ENCODE peak calls at places on chromosomes 7 and 10, in nine cellular contexts. G, U, J, O, Z, C, N, L and X are unnamed samples. For H3K4me1, the result is how much of the 10 kb centered on the place peaks cover.

GRCh38 chr10:124722812-124723783 is 21.1 kb downstream of the FAM53B start:
- DNase-seq in G (no peak), U (peak), J (peak), O (no peak), Z (peak), C (no peak), N (no peak), L (peak), X (no peak)

GRCh38 chr10:44864042-44864436 is 47.1 kb upstream of the TMEM72 start:
- DNase-seq in G (peak), U (no peak), J (no peak), O (peak), Z (no peak), C (no peak), N (peak), L (no peak), X (no peak)

GRCh38 chr7:148142660-148143248 is 447.8 kb upstream of the C7orf33 start:
- DNase-seq in G (peak), U (no peak), J (no peak), O (peak), Z (no peak), C (no peak), N (peak), L (no peak), X (no peak)

GRCh38 chr10:69045441-69046300 is 42.2 kb upstream of the SRGN start:
- DNase-seq in G (no peak), U (no peak), J (peak), O (no peak), Z (no peak), C (no peak), N (no peak), L (no peak), X (no peak)

GRCh38 chr10:55630491-55631056 is 730.5 kb downstream of the ZWINT start:
- DNase-seq in G (peak), U (peak), J (no peak), O (peak), Z (no peak), C (no peak), N (peak), L (no peak), X (no peak)

GRCh38 chr7:91946549-91946948 is 5.9 kb downstream of the AKAP9 start:
- DNase-seq in G (no peak), U (no peak), J (no peak), O (no peak), Z (no peak), C (no peak), N (no peak), L (no peak), X (no peak)

GRCh38 chr7:54542920-54543539 is 855 bp downstream of the VSTM2A start:
- DNase-seq in G (peak), U (no peak), J (no peak), O (peak), Z (no peak), C (no peak), N (peak), L (no peak), X (no peak)

GRCh38 chr7:4383584-4383983 is 298.5 kb upstream of the FOXK1 start:
- DNase-seq in G (no peak), U (no peak), J (no peak), O (no peak), Z (no peak), C (no peak), N (no peak), L (no peak), X (no peak)

GRCh38 chr7:24936121-24936824 is 43.7 kb downstream of the OSBPL3 start:
- DNase-seq in G (no peak), U (no peak), J (no peak), O (no peak), Z (no peak), C (no peak), N (no peak), L (no peak), X (no peak)

GRCh38 chr7:135320277-135320676 is 86.6 kb downstream of the STRA8 start:
- DNase-seq in G (no peak), U (no peak), J (no peak), O (peak), Z (peak), C (no peak), N (no peak), L (peak), X (peak)

GRCh38 chr10:87960230-87960629 is 96.8 kb downstream of the PTEN start:
- DNase-seq in G (no peak), U (no peak), J (no peak), O (no peak), Z (no peak), C (no peak), N (no peak), L (no peak), X (peak)

GRCh38 chr10:100562806-100563293 is 27.1 kb downstream of the HIF1AN start:
- DNase-seq in G (peak), U (no peak), J (no peak), O (peak), Z (no peak), C (no peak), N (peak), L (no peak), X (no peak)

GRCh38 chr7:149245244-149245643 is 5.8 kb downstream of the ZNF212 start:
- DNase-seq in G (no peak), U (no peak), J (no peak), O (no peak), Z (no peak), C (no peak), N (no peak), L (no peak), X (peak)

GRCh38 chr7:155972651-155973349 is 160.5 kb upstream of the SHH start:
- DNase-seq in G (no peak), U (peak), J (no peak), O (no peak), Z (peak), C (no peak), N (no peak), L (no peak), X (peak)

GRCh38 chr7:157411580-157411979 is 74.8 kb downstream of the DNAJB6 start:
- DNase-seq in G (peak), U (peak), J (no peak), O (no peak), Z (peak), C (no peak), N (no peak), L (no peak), X (no peak)

GRCh38 chr10:113053881-113054280 is 103.8 kb downstream of the TCF7L2 start:
- DNase-seq in G (peak), U (no peak), J (no peak), O (no peak), Z (no peak), C (no peak), N (peak), L (no peak), X (peak)

GRCh38 chr7:91826377-91826776 is 54.1 kb downstream of the MTERF1 start:
- DNase-seq in G (no peak), U (no peak), J (no peak), O (no peak), Z (no peak), C (no peak), N (no peak), L (no peak), X (no peak)

GRCh38 chr7:15848362-15848761 is 161.9 kb upstream of the MEOX2 start:
- DNase-seq in G (no peak), U (no peak), J (no peak), O (no peak), Z (no peak), C (no peak), N (no peak), L (no peak), X (no peak)

GRCh38 chr7:116948934-116949333 is 4.4 kb upstream of the ST7 start:
- DNase-seq in G (no peak), U (no peak), J (no peak), O (no peak), Z (no peak), C (no peak), N (no peak), L (no peak), X (no peak)

GRCh38 chr7:106521115-106521514 is 139.8 kb downstream of the CCDC71L start:
- DNase-seq in G (peak), U (no peak), J (no peak), O (peak), Z (no peak), C (no peak), N (no peak), L (no peak), X (no peak)

GRCh38 chr10:11411926-11412545 is 199.4 kb downstream of the USP6NL start:
- DNase-seq in G (peak), U (no peak), J (no peak), O (no peak), Z (no peak), C (no peak), N (no peak), L (no peak), X (no peak)

GRCh38 chr7:42175834-42176745 is 60.9 kb downstream of the GLI3 start:
- DNase-seq in G (no peak), U (no peak), J (no peak), O (no peak), Z (no peak), C (no peak), N (no peak), L (no peak), X (no peak)

GRCh38 chr10:69515699-69516547 is 57.3 kb downstream of the NEUROG3 start:
- DNase-seq in G (peak), U (peak), J (peak), O (peak), Z (peak), C (no peak), N (peak), L (no peak), X (peak)

GRCh38 chr10:124523301-124523871 is 61.8 kb downstream of the LHPP start:
- DNase-seq in G (no peak), U (peak), J (no peak), O (no peak), Z (peak), C (no peak), N (peak), L (peak), X (no peak)

GRCh38 chr10:17588420-17588819 is 28.8 kb downstream of the HACD1 start:
- DNase-seq in G (no peak), U (no peak), J (no peak), O (no peak), Z (no peak), C (no peak), N (no peak), L (no peak), X (no peak)

GRCh38 chr10:62244088-62244487 is 24.6 kb downstream of the RTKN2 start:
- DNase-seq in G (no peak), U (no peak), J (no peak), O (no peak), Z (no peak), C (no peak), N (no peak), L (no peak), X (no peak)

GRCh38 chr7:36128448-36129047 is 24.5 kb upstream of the EEPD1 start:
- DNase-seq in G (peak), U (no peak), J (no peak), O (peak), Z (peak), C (no peak), N (no peak), L (peak), X (peak)

GRCh38 chr7:100563809-100564400 is 9.8 kb downstream of the SAP25 start:
- DNase-seq in G (peak), U (peak), J (peak), O (peak), Z (peak), C (no peak), N (peak), L (peak), X (peak)

GRCh38 chr7:37322831-37323230 is 125.8 kb downstream of the ELMO1 start:
- DNase-seq in G (no peak), U (no peak), J (no peak), O (no peak), Z (no peak), C (no peak), N (peak), L (no peak), X (no peak)

GRCh38 chr7:48307041-48307714 is 135.9 kb downstream of the ABCA13 start:
- DNase-seq in G (no peak), U (no peak), J (no peak), O (no peak), Z (no peak), C (no peak), N (no peak), L (no peak), X (no peak)

GRCh38 chr10:112584276-112584675 is 137.3 kb downstream of the VTI1A start:
- DNase-seq in G (no peak), U (no peak), J (no peak), O (no peak), Z (no peak), C (no peak), N (no peak), L (no peak), X (no peak)

GRCh38 chr7:376306-376969 is 86.5 kb downstream of the FOXL3 start:
- DNase-seq in G (no peak), U (peak), J (no peak), O (peak), Z (peak), C (no peak), N (no peak), L (peak), X (no peak)

GRCh38 chr7:33130184-33130583 is 820 bp downstream of the BBS9 start:
- DNase-seq in G (peak), U (no peak), J (no peak), O (no peak), Z (no peak), C (no peak), N (peak), L (no peak), X (no peak)

GRCh38 chr10:104080762-104081161 is 4.9 kb downstream of the COL17A1 start:
- DNase-seq in G (peak), U (no peak), J (no peak), O (peak), Z (no peak), C (no peak), N (peak), L (no peak), X (no peak)

GRCh38 chr10:63702107-63702506 is 180.9 kb downstream of the REEP3 start:
- DNase-seq in G (no peak), U (no peak), J (no peak), O (no peak), Z (no peak), C (no peak), N (no peak), L (no peak), X (no peak)

DNA sequence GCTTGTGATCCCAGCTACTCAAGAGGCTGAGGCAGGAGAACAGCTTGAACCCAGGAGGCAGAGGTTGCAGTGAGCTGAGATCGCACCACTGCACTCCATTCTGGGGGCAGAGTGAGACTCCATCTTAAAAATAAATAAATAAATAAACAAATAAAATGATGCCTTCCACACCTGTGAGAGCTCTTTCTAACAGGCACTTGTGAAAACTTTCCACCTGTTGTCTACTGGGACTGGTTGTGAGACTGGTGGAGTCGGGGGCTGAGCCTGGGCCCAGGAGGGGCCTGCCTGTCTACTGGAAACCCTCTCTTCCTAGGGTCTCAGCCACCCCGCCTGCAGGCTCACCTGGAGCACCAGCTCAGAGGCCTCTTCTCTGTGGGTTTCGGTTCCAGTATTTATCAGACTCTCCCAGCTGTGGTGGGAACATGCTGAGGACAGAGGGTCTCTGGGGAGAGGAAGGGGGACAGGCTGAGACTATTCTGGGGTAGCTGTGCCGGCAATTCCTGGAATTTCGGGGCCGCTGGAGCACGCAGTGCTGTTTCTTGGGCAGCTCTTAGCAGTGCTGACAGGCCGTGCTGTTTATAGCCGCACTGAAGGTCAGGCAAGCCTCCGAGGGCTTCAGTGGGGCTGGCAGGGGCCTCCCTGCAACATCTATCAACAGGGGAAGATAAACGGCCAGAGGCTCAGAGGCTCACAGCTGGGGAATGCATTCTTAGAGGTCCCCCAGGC is 3.8 kb downstream of the LDB3 start:
- DNase-seq in G (peak), U (no peak), J (no peak), O (peak), Z (peak), C (no peak), N (peak), L (peak), X (no peak)
- H3K4me3 ChIP-seq in G (no peak), U (no peak), J (no peak), O (no peak), Z (no peak), C (no peak), N (no peak), L (peak), X (no peak)

GRCh38 chr10:34701194-34701593 is 113.9 kb downstream of the PARD3 start:
- DNase-seq in G (no peak), U (no peak), J (no peak), O (no peak), Z (no peak), C (no peak), N (no peak), L (no peak), X (no peak)
- H3K4me1 ChIP-seq in G (under half), U (under half), J (under half), O (under half), Z (under half), C (under half), N (under half), L (under half), X (under half)

GRCh38 chr7:14834456-14834855 is 68.1 kb downstream of the DGKB start:
- DNase-seq in G (no peak), U (no peak), J (no peak), O (no peak), Z (no peak), C (no peak), N (no peak), L (no peak), X (no peak)
- H3K27ac ChIP-seq in G (peak), U (no peak), J (no peak), O (no peak), Z (no peak), C (no peak), N (no peak), L (no peak), X (no peak)

DNA sequence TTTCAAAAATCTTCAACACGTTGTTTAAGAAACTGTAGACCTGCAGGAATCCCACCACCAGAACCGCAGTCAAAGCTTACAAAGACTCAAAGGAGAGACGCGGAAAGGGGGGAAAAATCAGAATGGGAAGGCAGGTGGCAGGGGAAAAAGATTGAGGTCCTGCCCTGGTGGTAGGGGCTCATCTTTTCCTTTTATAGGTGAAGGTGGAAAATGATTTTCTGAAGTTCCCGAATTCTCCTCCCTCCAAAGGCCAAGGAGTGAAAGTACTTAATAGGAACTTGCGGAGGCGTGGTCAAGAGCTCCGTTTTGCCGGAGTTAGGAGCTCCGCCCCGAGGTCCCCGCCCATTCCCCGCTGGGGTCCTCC is 729 bp downstream of the BBIP1 start:
- DNase-seq in G (peak), U (no peak), J (peak), O (peak), Z (peak), C (no peak), N (peak), L (peak), X (no peak)
- H3K4me3 ChIP-seq in G (peak), U (peak), J (peak), O (peak), Z (peak), C (peak), N (peak), L (peak), X (peak)

DNA sequence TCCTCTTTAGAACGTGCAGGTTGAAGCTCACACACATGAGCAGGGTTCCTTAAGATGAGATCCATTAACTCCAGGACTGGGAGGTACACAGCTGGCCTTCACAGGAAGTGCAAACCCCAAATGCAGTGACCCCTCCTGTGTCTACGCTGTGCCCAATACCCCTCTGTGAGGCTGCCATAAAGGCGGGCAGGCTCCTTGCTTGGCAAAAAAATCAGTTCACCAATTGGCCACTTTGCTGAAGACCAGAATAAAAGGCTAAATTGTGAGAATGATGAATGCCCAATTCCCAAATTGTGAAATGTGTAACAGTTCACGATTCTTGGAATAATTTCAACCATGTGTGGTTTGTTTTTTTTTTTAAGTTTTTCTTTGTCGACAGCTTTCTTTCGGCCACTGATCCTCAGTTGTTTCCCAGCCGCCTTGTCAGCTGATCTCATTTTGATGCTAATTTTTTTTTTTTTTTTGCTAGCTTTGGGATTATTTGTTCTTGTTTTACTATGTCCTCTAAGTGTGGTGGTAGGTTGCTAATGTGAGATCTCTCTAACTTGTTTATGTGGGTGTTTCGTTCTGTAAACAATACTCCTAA is 101.9 kb upstream of the PRSS58 start:
- DNase-seq in G (no peak), U (no peak), J (no peak), O (no peak), Z (no peak), C (no peak), N (no peak), L (no peak), X (no peak)
- H3K4me1 ChIP-seq in G (under half), U (under half), J (under half), O (under half), Z (under half), C (under half), N (under half), L (under half), X (under half)

GRCh38 chr10:119286516-119286915 is 79.1 kb downstream of the GRK5 start:
- DNase-seq in G (no peak), U (no peak), J (no peak), O (no peak), Z (no peak), C (no peak), N (no peak), L (no peak), X (no peak)

GRCh38 chr10:119283387-119283786 is 76.0 kb downstream of the GRK5 start:
- DNase-seq in G (no peak), U (peak), J (no peak), O (no peak), Z (peak), C (no peak), N (no peak), L (no peak), X (no peak)

GRCh38 chr10:119283818-119284217 is 76.4 kb downstream of the GRK5 start:
- DNase-seq in G (no peak), U (peak), J (peak), O (no peak), Z (no peak), C (no peak), N (no peak), L (no peak), X (no peak)

GRCh38 chr10:119285495-119286267 is 78.3 kb downstream of the GRK5 start:
- DNase-seq in G (no peak), U (no peak), J (no peak), O (no peak), Z (no peak), C (no peak), N (no peak), L (no peak), X (no peak)

GRCh38 chr10:119284679-119285096 is 77.3 kb downstream of the GRK5 start:
- DNase-seq in G (no peak), U (peak), J (no peak), O (no peak), Z (peak), C (no peak), N (no peak), L (peak), X (no peak)
- H3K27ac ChIP-seq in G (no peak), U (no peak), J (peak), O (no peak), Z (no peak), C (peak), N (no peak), L (no peak), X (no peak)